ENCODE peak calls at places on chromosomes 4 and X, in nine cellular contexts. One of them, this sample, is unnamed.

GRCh38 chr4:8343051-8343966 is 73.8 kb downstream of the HTRA3 start:
- DNase-seq in cardiac fibroblast: no peak
- DNase-seq in stimulated activated CD4-positive, alpha-beta T cell treated with anti-CD3 and anti-CD28 coated beads, Interleukin-15, amount 100 ng/mL, for 48 hours: no peak
- DNase-seq in CD4-positive, alpha-beta memory T cell: no peak
- DNase-seq in aorta: no peak
- DNase-seq in adipocyte: no peak
- DNase-seq in amniotic epithelial cell: no peak
- DNase-seq in A172: no peak
- DNase-seq in H7: peak
- DNase-seq in this sample: no peak

GRCh38 chr4:169618286-169618685 is 2.1 kb upstream of the CLCN3 start:
- DNase-seq in H7: no peak
- DNase-seq in A172: no peak
- DNase-seq in stimulated activated CD4-positive, alpha-beta T cell treated with anti-CD3 and anti-CD28 coated beads, Interleukin-15, amount 100 ng/mL, for 48 hours: no peak
- DNase-seq in adipocyte: no peak
- DNase-seq in amniotic epithelial cell: peak
- DNase-seq in cardiac fibroblast: peak
- DNase-seq in CD4-positive, alpha-beta memory T cell: no peak
- DNase-seq in aorta: no peak
- DNase-seq in this sample: no peak

GRCh38 chrX:14027031-14027430 is 2.7 kb downstream of the GEMIN8 start:
- DNase-seq in stimulated activated CD4-positive, alpha-beta T cell treated with anti-CD3 and anti-CD28 coated beads, Interleukin-15, amount 100 ng/mL, for 48 hours: no peak
- DNase-seq in H7: no peak
- DNase-seq in CD4-positive, alpha-beta memory T cell: peak
- DNase-seq in adipocyte: no peak
- DNase-seq in aorta: peak
- DNase-seq in amniotic epithelial cell: peak
- DNase-seq in cardiac fibroblast: peak
- DNase-seq in A172: peak
- DNase-seq in this sample: no peak

GRCh38 chr4:112523008-112523440 is 7.0 kb upstream of the NEUROG2 start:
- DNase-seq in aorta: no peak
- DNase-seq in adipocyte: no peak
- DNase-seq in cardiac fibroblast: peak
- DNase-seq in amniotic epithelial cell: no peak
- DNase-seq in A172: no peak
- DNase-seq in CD4-positive, alpha-beta memory T cell: no peak
- DNase-seq in stimulated activated CD4-positive, alpha-beta T cell treated with anti-CD3 and anti-CD28 coated beads, Interleukin-15, amount 100 ng/mL, for 48 hours: no peak
- DNase-seq in H7: peak
- DNase-seq in this sample: no peak

GRCh38 chr4:2928242-2929155 is 34.7 kb downstream of the NOP14 start:
- DNase-seq in aorta: peak
- DNase-seq in H7: peak
- DNase-seq in CD4-positive, alpha-beta memory T cell: no peak
- DNase-seq in amniotic epithelial cell: no peak
- DNase-seq in adipocyte: no peak
- DNase-seq in stimulated activated CD4-positive, alpha-beta T cell treated with anti-CD3 and anti-CD28 coated beads, Interleukin-15, amount 100 ng/mL, for 48 hours: no peak
- DNase-seq in cardiac fibroblast: no peak
- DNase-seq in A172: no peak
- DNase-seq in this sample: no peak

GRCh38 chr4:85522836-85523235 is 47.9 kb downstream of the ARHGAP24 start:
- DNase-seq in CD4-positive, alpha-beta memory T cell: no peak
- DNase-seq in stimulated activated CD4-positive, alpha-beta T cell treated with anti-CD3 and anti-CD28 coated beads, Interleukin-15, amount 100 ng/mL, for 48 hours: no peak
- DNase-seq in adipocyte: no peak
- DNase-seq in cardiac fibroblast: peak
- DNase-seq in aorta: no peak
- DNase-seq in amniotic epithelial cell: peak
- DNase-seq in A172: no peak
- DNase-seq in H7: no peak
- DNase-seq in this sample: no peak

GRCh38 chr4:108116423-108117168 is 52.1 kb downstream of the LEF1 start:
- DNase-seq in aorta: no peak
- DNase-seq in amniotic epithelial cell: no peak
- DNase-seq in cardiac fibroblast: no peak
- DNase-seq in CD4-positive, alpha-beta memory T cell: no peak
- DNase-seq in stimulated activated CD4-positive, alpha-beta T cell treated with anti-CD3 and anti-CD28 coated beads, Interleukin-15, amount 100 ng/mL, for 48 hours: no peak
- DNase-seq in H7: no peak
- DNase-seq in A172: no peak
- DNase-seq in adipocyte: no peak
- DNase-seq in this sample: no peak

GRCh38 chr4:101439926-101440325 is 92.6 kb upstream of the PPP3CA start:
- DNase-seq in cardiac fibroblast: peak
- DNase-seq in aorta: no peak
- DNase-seq in CD4-positive, alpha-beta memory T cell: no peak
- DNase-seq in H7: no peak
- DNase-seq in A172: no peak
- DNase-seq in stimulated activated CD4-positive, alpha-beta T cell treated with anti-CD3 and anti-CD28 coated beads, Interleukin-15, amount 100 ng/mL, for 48 hours: no peak
- DNase-seq in amniotic epithelial cell: no peak
- DNase-seq in adipocyte: peak
- DNase-seq in this sample: no peak

GRCh38 chr4:34176609-34177008 is 2067.7 kb downstream of the ARAP2 start:
- DNase-seq in CD4-positive, alpha-beta memory T cell: no peak
- DNase-seq in H7: no peak
- DNase-seq in amniotic epithelial cell: no peak
- DNase-seq in aorta: no peak
- DNase-seq in cardiac fibroblast: no peak
- DNase-seq in A172: no peak
- DNase-seq in adipocyte: no peak
- DNase-seq in stimulated activated CD4-positive, alpha-beta T cell treated with anti-CD3 and anti-CD28 coated beads, Interleukin-15, amount 100 ng/mL, for 48 hours: no peak
- DNase-seq in this sample: no peak

GRCh38 chr4:1300466-1301455 is 11.1 kb downstream of the MAEA start:
- DNase-seq in adipocyte: peak
- DNase-seq in stimulated activated CD4-positive, alpha-beta T cell treated with anti-CD3 and anti-CD28 coated beads, Interleukin-15, amount 100 ng/mL, for 48 hours: no peak
- DNase-seq in CD4-positive, alpha-beta memory T cell: peak
- DNase-seq in aorta: peak
- DNase-seq in H7: no peak
- DNase-seq in A172: peak
- DNase-seq in cardiac fibroblast: peak
- DNase-seq in amniotic epithelial cell: peak
- DNase-seq in this sample: no peak

GRCh38 chrX:40201486-40201885 is 103.7 kb upstream of the BCOR start:
- DNase-seq in stimulated activated CD4-positive, alpha-beta T cell treated with anti-CD3 and anti-CD28 coated beads, Interleukin-15, amount 100 ng/mL, for 48 hours: no peak
- DNase-seq in CD4-positive, alpha-beta memory T cell: peak
- DNase-seq in A172: no peak
- DNase-seq in adipocyte: no peak
- DNase-seq in cardiac fibroblast: no peak
- DNase-seq in amniotic epithelial cell: no peak
- DNase-seq in H7: no peak
- DNase-seq in aorta: no peak
- DNase-seq in this sample: no peak

GRCh38 chr4:8844976-8845690 is 26.5 kb downstream of the HMX1 start:
- DNase-seq in adipocyte: no peak
- DNase-seq in A172: no peak
- DNase-seq in amniotic epithelial cell: no peak
- DNase-seq in aorta: no peak
- DNase-seq in stimulated activated CD4-positive, alpha-beta T cell treated with anti-CD3 and anti-CD28 coated beads, Interleukin-15, amount 100 ng/mL, for 48 hours: no peak
- DNase-seq in CD4-positive, alpha-beta memory T cell: no peak
- DNase-seq in H7: no peak
- DNase-seq in cardiac fibroblast: no peak
- DNase-seq in this sample: no peak

GRCh38 chrX:10992110-10992509 is 119.0 kb upstream of the HCCS start:
- DNase-seq in H7: no peak
- DNase-seq in A172: no peak
- DNase-seq in adipocyte: no peak
- DNase-seq in cardiac fibroblast: no peak
- DNase-seq in stimulated activated CD4-positive, alpha-beta T cell treated with anti-CD3 and anti-CD28 coated beads, Interleukin-15, amount 100 ng/mL, for 48 hours: no peak
- DNase-seq in aorta: no peak
- DNase-seq in amniotic epithelial cell: no peak
- DNase-seq in CD4-positive, alpha-beta memory T cell: no peak
- DNase-seq in this sample: no peak

GRCh38 chr4:108047199-108047598 is 57.5 kb downstream of the HADH start:
- DNase-seq in amniotic epithelial cell: no peak
- DNase-seq in CD4-positive, alpha-beta memory T cell: no peak
- DNase-seq in aorta: no peak
- DNase-seq in cardiac fibroblast: no peak
- DNase-seq in A172: no peak
- DNase-seq in H7: no peak
- DNase-seq in adipocyte: no peak
- DNase-seq in stimulated activated CD4-positive, alpha-beta T cell treated with anti-CD3 and anti-CD28 coated beads, Interleukin-15, amount 100 ng/mL, for 48 hours: no peak
- DNase-seq in this sample: no peak

GRCh38 chr4:143337600-143338287 is 1.1 kb downstream of the GAB1 start:
- DNase-seq in A172: no peak
- DNase-seq in cardiac fibroblast: peak
- DNase-seq in stimulated activated CD4-positive, alpha-beta T cell treated with anti-CD3 and anti-CD28 coated beads, Interleukin-15, amount 100 ng/mL, for 48 hours: no peak
- DNase-seq in aorta: peak
- DNase-seq in adipocyte: peak
- DNase-seq in CD4-positive, alpha-beta memory T cell: no peak
- DNase-seq in H7: peak
- DNase-seq in amniotic epithelial cell: no peak
- DNase-seq in this sample: no peak

GRCh38 chr4:106315476-106315967 is 487 bp downstream of the TBCK start:
- DNase-seq in CD4-positive, alpha-beta memory T cell: no peak
- DNase-seq in A172: peak
- DNase-seq in aorta: no peak
- DNase-seq in cardiac fibroblast: peak
- DNase-seq in H7: peak
- DNase-seq in stimulated activated CD4-positive, alpha-beta T cell treated with anti-CD3 and anti-CD28 coated beads, Interleukin-15, amount 100 ng/mL, for 48 hours: peak
- DNase-seq in amniotic epithelial cell: peak
- DNase-seq in adipocyte: peak
- DNase-seq in this sample: no peak

GRCh38 chr4:15443770-15444169 is 15.9 kb downstream of the C1QTNF7 start:
- DNase-seq in adipocyte: no peak
- DNase-seq in cardiac fibroblast: no peak
- DNase-seq in amniotic epithelial cell: no peak
- DNase-seq in H7: no peak
- DNase-seq in CD4-positive, alpha-beta memory T cell: no peak
- DNase-seq in aorta: no peak
- DNase-seq in A172: no peak
- DNase-seq in stimulated activated CD4-positive, alpha-beta T cell treated with anti-CD3 and anti-CD28 coated beads, Interleukin-15, amount 100 ng/mL, for 48 hours: no peak
- DNase-seq in this sample: no peak

GRCh38 chrX:11290673-11291072 is 2.5 kb upstream of the AMELX start:
- DNase-seq in adipocyte: no peak
- DNase-seq in CD4-positive, alpha-beta memory T cell: no peak
- DNase-seq in amniotic epithelial cell: no peak
- DNase-seq in aorta: no peak
- DNase-seq in H7: no peak
- DNase-seq in stimulated activated CD4-positive, alpha-beta T cell treated with anti-CD3 and anti-CD28 coated beads, Interleukin-15, amount 100 ng/mL, for 48 hours: no peak
- DNase-seq in cardiac fibroblast: no peak
- DNase-seq in A172: no peak
- DNase-seq in this sample: no peak

GRCh38 chr4:10161840-10162239 is 45.2 kb upstream of the WDR1 start:
- DNase-seq in A172: no peak
- DNase-seq in aorta: no peak
- DNase-seq in stimulated activated CD4-positive, alpha-beta T cell treated with anti-CD3 and anti-CD28 coated beads, Interleukin-15, amount 100 ng/mL, for 48 hours: no peak
- DNase-seq in amniotic epithelial cell: no peak
- DNase-seq in H7: no peak
- DNase-seq in adipocyte: no peak
- DNase-seq in CD4-positive, alpha-beta memory T cell: peak
- DNase-seq in cardiac fibroblast: no peak
- DNase-seq in this sample: no peak

GRCh38 chrX:88355252-88355651 is 391.8 kb upstream of the CPXCR1 start:
- DNase-seq in adipocyte: no peak
- DNase-seq in amniotic epithelial cell: no peak
- DNase-seq in A172: no peak
- DNase-seq in cardiac fibroblast: no peak
- DNase-seq in H7: no peak
- DNase-seq in aorta: no peak
- DNase-seq in CD4-positive, alpha-beta memory T cell: no peak
- DNase-seq in stimulated activated CD4-positive, alpha-beta T cell treated with anti-CD3 and anti-CD28 coated beads, Interleukin-15, amount 100 ng/mL, for 48 hours: no peak
- DNase-seq in this sample: no peak

This sample was measured in activated CD4-positive, alpha-beta T cell treated with anti-CD3 and anti-CD28 coated beads for 24 hours.